ENCODE peak calls at places on chromosome 16, in five cellular contexts. One of them, this sample, is unnamed. For H3K36me3, the result is how much of the 10 kb centered on the place peaks cover.

GRCh38 chr16:25108054-25108453 is 3.5 kb upstream of the LCMT1 start:
- DNase-seq in CD8-positive, alpha-beta memory T cell: peak
- DNase-seq in naive thymus-derived CD4-positive, alpha-beta T cell: peak
- DNase-seq in mammary epithelial cell: no peak
- DNase-seq in stomach: no peak
- DNase-seq in this sample: no peak

GRCh38 chr16:81321537-81321936 is 6.8 kb downstream of the GAN start:
- DNase-seq in CD8-positive, alpha-beta memory T cell: no peak
- DNase-seq in naive thymus-derived CD4-positive, alpha-beta T cell: no peak
- DNase-seq in mammary epithelial cell: no peak
- DNase-seq in stomach: no peak
- DNase-seq in this sample: no peak

GRCh38 chr16:69469807-69470561 is 45.6 kb downstream of the CYB5B start:
- DNase-seq in CD8-positive, alpha-beta memory T cell: no peak
- DNase-seq in naive thymus-derived CD4-positive, alpha-beta T cell: no peak
- DNase-seq in mammary epithelial cell: no peak
- DNase-seq in stomach: no peak
- DNase-seq in this sample: no peak

GRCh38 chr16:62135903-62136302 is 99.7 kb upstream of the CDH8 start:
- DNase-seq in CD8-positive, alpha-beta memory T cell: no peak
- DNase-seq in naive thymus-derived CD4-positive, alpha-beta T cell: no peak
- DNase-seq in mammary epithelial cell: peak
- DNase-seq in stomach: no peak
- DNase-seq in this sample: no peak

GRCh38 chr16:81521141-81521626 is 76.6 kb downstream of the CMIP start:
- DNase-seq in CD8-positive, alpha-beta memory T cell: peak
- DNase-seq in naive thymus-derived CD4-positive, alpha-beta T cell: peak
- DNase-seq in mammary epithelial cell: no peak
- DNase-seq in stomach: peak
- DNase-seq in this sample: no peak

GRCh38 chr16:67206129-67206837 is 7.4 kb downstream of the ELMO3 start:
- DNase-seq in CD8-positive, alpha-beta memory T cell: no peak
- DNase-seq in naive thymus-derived CD4-positive, alpha-beta T cell: no peak
- DNase-seq in mammary epithelial cell: no peak
- DNase-seq in stomach: no peak
- DNase-seq in this sample: no peak

GRCh38 chr16:53372942-53373871 is 61.1 kb upstream of the RBL2 start:
- DNase-seq in CD8-positive, alpha-beta memory T cell: peak
- DNase-seq in naive thymus-derived CD4-positive, alpha-beta T cell: peak
- DNase-seq in mammary epithelial cell: peak
- DNase-seq in stomach: peak
- DNase-seq in this sample: no peak

GRCh38 chr16:30778549-30779244 is 8.3 kb downstream of the ZNF629 start:
- DNase-seq in CD8-positive, alpha-beta memory T cell: no peak
- DNase-seq in naive thymus-derived CD4-positive, alpha-beta T cell: no peak
- DNase-seq in mammary epithelial cell: no peak
- DNase-seq in stomach: no peak
- DNase-seq in this sample: no peak

GRCh38 chr16:47037396-47037745 is 63.9 kb upstream of the DNAJA2 start:
- DNase-seq in CD8-positive, alpha-beta memory T cell: no peak
- DNase-seq in naive thymus-derived CD4-positive, alpha-beta T cell: no peak
- DNase-seq in mammary epithelial cell: no peak
- DNase-seq in stomach: peak
- DNase-seq in this sample: peak

GRCh38 chr16:26186221-26186620 is 494.5 kb downstream of the HS3ST4 start:
- DNase-seq in CD8-positive, alpha-beta memory T cell: no peak
- DNase-seq in naive thymus-derived CD4-positive, alpha-beta T cell: no peak
- DNase-seq in mammary epithelial cell: no peak
- DNase-seq in stomach: no peak
- DNase-seq in this sample: no peak

GRCh38 chr16:89233678-89234490 is 16.4 kb downstream of the ZNF778 start:
- DNase-seq in CD8-positive, alpha-beta memory T cell: no peak
- DNase-seq in naive thymus-derived CD4-positive, alpha-beta T cell: no peak
- DNase-seq in mammary epithelial cell: no peak
- DNase-seq in stomach: no peak
- DNase-seq in this sample: no peak
- H3K36me3 ChIP-seq in CD8-positive, alpha-beta memory T cell: under half
- H3K36me3 ChIP-seq in naive thymus-derived CD4-positive, alpha-beta T cell: under half
- H3K36me3 ChIP-seq in mammary epithelial cell: under half
- H3K36me3 ChIP-seq in stomach: half or more
- H3K36me3 ChIP-seq in this sample: half or more

DNA sequence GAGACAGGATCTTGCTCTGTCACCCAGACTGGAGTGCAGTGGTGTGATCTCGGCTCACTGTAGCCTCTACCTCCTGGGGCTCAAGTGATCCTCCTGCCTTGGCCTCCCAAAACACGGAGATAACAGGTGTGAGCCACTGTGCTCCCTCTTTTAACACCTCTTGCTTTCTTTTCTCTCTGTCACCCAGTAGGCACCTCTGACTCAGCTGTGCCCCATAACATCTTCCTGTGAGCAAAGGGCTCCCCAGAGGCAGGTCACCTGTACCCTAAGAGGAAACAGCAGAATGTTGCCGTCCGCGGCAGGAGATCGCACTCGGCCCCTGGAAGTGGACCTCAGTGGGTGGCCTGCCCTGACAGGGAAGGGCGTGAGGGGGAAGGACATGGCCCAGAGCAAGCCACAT is 918 bp upstream of the NLRC3 start:
- DNase-seq in CD8-positive, alpha-beta memory T cell: peak
- DNase-seq in naive thymus-derived CD4-positive, alpha-beta T cell: peak
- DNase-seq in mammary epithelial cell: no peak
- DNase-seq in stomach: no peak
- DNase-seq in this sample: no peak
- H3K27ac ChIP-seq in CD8-positive, alpha-beta memory T cell: peak
- H3K27ac ChIP-seq in naive thymus-derived CD4-positive, alpha-beta T cell: peak
- H3K27ac ChIP-seq in mammary epithelial cell: no peak
- H3K27ac ChIP-seq in stomach: no peak
- H3K27ac ChIP-seq in this sample: no peak

GRCh38 chr16:12235110-12235509 is 258.6 kb downstream of the SNX29 start:
- DNase-seq in CD8-positive, alpha-beta memory T cell: no peak
- DNase-seq in naive thymus-derived CD4-positive, alpha-beta T cell: no peak
- DNase-seq in mammary epithelial cell: no peak
- DNase-seq in stomach: no peak
- DNase-seq in this sample: no peak
- H3K4me3 ChIP-seq in CD8-positive, alpha-beta memory T cell: no peak
- H3K4me3 ChIP-seq in naive thymus-derived CD4-positive, alpha-beta T cell: no peak
- H3K4me3 ChIP-seq in mammary epithelial cell: no peak
- H3K4me3 ChIP-seq in stomach: no peak
- H3K4me3 ChIP-seq in this sample: no peak

DNA sequence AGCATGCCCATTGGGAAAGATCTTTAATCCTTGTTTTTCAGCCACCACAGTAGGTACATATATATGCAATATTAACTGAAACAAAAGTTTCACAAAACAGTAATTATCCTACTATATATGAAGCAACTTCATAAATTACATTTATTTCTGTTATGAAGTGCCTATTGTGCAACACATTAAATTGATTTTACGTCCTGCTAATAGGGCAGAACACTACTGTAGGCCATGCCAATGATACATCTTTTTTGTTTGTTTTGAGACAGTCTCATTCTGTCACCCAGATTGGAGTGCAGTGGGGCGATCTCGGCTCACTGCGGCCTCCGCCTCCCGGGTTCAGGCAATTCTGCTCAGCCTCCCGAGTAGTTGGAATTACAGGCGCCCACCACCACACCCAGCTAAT is 29.1 kb downstream of the SF3B3 start:
- DNase-seq in CD8-positive, alpha-beta memory T cell: no peak
- DNase-seq in naive thymus-derived CD4-positive, alpha-beta T cell: no peak
- DNase-seq in mammary epithelial cell: no peak
- DNase-seq in stomach: no peak
- DNase-seq in this sample: no peak
- H3K36me3 ChIP-seq in CD8-positive, alpha-beta memory T cell: half or more
- H3K36me3 ChIP-seq in naive thymus-derived CD4-positive, alpha-beta T cell: half or more
- H3K36me3 ChIP-seq in mammary epithelial cell: half or more
- H3K36me3 ChIP-seq in stomach: half or more
- H3K36me3 ChIP-seq in this sample: half or more